ENCODE peak calls at places on chromosomes 4 and X, in four cellular contexts. W, M, D and I are unnamed samples.

GRCh38 chr4:73409012-73409862 is 5.2 kb downstream of the ALB start:
- DNase-seq in W (no peak), M (no peak), D (no peak), I (no peak)

GRCh38 chr4:52103314-52103713 is 52.2 kb downstream of the SPATA18 start:
- DNase-seq in W (no peak), M (no peak), D (no peak), I (peak; percentile 26)

GRCh38 chrX:65689377-65689776 is 21.9 kb downstream of the MSN start:
- DNase-seq in W (no peak), M (no peak), D (no peak), I (no peak)

GRCh38 chr4:139628184-139629012 is 37.2 kb upstream of the MGST2 start:
- DNase-seq in W (no peak), M (no peak), D (no peak), I (no peak)

GRCh38 chr4:76312457-76312856 is 5.9 kb downstream of the STBD1 start:
- DNase-seq in W (no peak), M (no peak), D (no peak), I (no peak)

GRCh38 chr4:61200991-61201526 is 933 bp downstream of the ADGRL3 start:
- DNase-seq in W (no peak), M (no peak), D (peak; percentile 36), I (peak; percentile 42)

GRCh38 chrX:56289449-56289848 is 57.3 kb downstream of the KLF8 start:
- DNase-seq in W (no peak), M (no peak), D (no peak), I (no peak)

GRCh38 chr4:139973015-139973414 is 181.0 kb downstream of the MAML3 start:
- DNase-seq in W (no peak), M (no peak), D (no peak), I (no peak)

GRCh38 chr4:179415842-179416223 is 1973.6 kb upstream of the AGA start:
- DNase-seq in W (no peak), M (no peak), D (no peak), I (peak; percentile 37)

GRCh38 chrX:11437642-11438379 is 144.6 kb downstream of the AMELX start:
- DNase-seq in W (peak; percentile 81), M (peak; percentile 19), D (no peak), I (no peak)

GRCh38 chr4:72468904-72469502 is 100.0 kb downstream of the ADAMTS3 start:
- DNase-seq in W (peak; percentile 40), M (peak; percentile 17), D (no peak), I (no peak)

GRCh38 chrX:8868070-8868795 is 67.0 kb upstream of the FAM9A start:
- DNase-seq in W (no peak), M (no peak), D (no peak), I (no peak)

GRCh38 chrX:13472975-13473665 is 96.3 kb upstream of the EGFL6 start:
- DNase-seq in W (peak; percentile 21), M (no peak), D (no peak), I (no peak)

GRCh38 chr4:99301376-99302164 is 10.8 kb upstream of the ADH1A start:
- DNase-seq in W (no peak), M (no peak), D (no peak), I (no peak)

DNA sequence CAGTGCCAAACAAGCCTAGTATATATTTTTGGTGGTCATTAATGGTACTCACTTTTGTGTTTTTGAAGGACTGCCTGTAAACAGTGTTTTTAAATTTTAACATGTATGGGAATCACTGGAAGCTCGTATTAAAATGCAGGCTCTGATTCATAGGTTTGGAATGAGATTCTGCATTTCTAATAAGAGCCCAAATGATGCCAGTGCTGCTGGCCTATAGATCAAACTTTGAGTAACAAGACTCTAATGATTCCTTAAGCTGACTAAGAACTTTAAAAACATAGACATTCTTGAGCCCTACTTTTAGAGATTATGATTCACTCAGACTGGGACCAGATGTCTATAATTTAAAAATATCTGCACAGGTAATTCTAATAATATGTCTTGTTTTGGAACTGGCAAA is 823.2 kb upstream of the LCORL start:
- DNase-seq in W (no peak), M (no peak), D (no peak), I (no peak)
- TF ChIP-seq ELF4 in W (no peak), M (no peak), D (no peak), I (no peak)

GRCh38 chr4:42588909-42589308 is 68.0 kb downstream of the ATP8A1 start:
- DNase-seq in W (peak; percentile 24), M (no peak), D (no peak), I (no peak)
- TF ChIP-seq ELF4 in W (no peak), M (no peak), D (no peak), I (no peak)

DNA sequence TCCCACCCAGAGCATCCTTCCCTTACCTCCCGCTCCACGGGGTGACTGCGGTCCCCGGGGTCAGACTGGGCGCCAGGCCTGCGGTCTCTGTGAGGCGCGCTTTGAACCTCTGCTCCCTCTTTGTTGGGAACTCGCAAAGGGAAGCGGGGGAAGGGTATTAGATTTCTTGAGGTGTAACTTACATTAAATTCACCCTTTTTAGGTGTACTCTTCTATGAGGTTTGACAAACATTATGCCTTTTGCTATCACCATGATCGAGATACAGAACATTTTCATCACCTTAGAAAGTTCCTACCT is 569 bp downstream of the DCK start:
- DNase-seq in W (peak; percentile 53), M (peak; percentile 15), D (no peak), I (no peak)
- TF ChIP-seq ELF4 in W (no peak), M (no peak), D (no peak), I (no peak)

DNA sequence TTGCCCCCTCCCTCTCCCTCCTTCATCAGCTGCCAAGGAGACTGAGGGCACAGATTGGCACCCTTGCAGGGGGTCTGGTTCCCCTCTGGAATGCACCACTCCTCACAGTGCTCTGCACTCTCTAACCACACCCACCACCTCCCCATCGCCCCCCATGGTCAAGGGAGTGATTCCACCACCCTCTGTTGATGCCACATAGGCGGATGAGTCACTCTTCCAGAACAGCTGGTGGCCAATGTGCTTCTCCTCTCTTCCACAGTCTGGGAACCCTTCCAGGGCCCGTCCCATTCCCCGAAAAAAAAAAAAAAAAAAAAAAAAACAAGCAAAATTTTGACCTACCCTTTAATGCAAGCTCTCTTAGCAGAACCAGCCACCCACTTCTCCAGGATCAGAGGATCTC is 341.3 kb upstream of the KLF3 start:
- DNase-seq in W (peak; percentile 44), M (no peak), D (no peak), I (no peak)
- TF ChIP-seq ELF4 in W (no peak), M (no peak), D (no peak), I (no peak)

DNA sequence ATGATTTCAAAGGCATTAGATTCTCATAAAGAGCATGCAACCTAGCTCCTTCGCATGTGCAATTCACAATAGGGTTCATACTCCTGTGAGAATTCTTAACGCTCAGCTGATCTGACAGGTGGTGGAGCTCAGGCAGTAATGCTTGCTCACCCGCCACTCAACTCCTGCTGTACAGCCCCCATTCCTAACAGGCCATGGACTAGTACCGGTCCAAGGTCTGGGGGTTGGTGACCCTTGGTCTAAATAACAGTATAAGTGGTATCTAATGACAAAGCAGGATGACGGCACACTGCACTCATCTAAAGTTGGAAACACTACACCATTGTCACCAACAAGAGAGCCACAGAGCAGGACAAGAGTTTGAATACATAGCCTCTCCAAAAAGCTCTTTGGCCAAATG is 28.5 kb downstream of the ADGRA3 start:
- DNase-seq in W (no peak), M (peak; percentile 78), D (no peak), I (no peak)
- TF ChIP-seq ELF4 in W (no peak), M (no peak), D (no peak), I (no peak)

GRCh38 chr4:113083346-113083745 is 33.9 kb downstream of the ANK2 start:
- DNase-seq in W (no peak), M (no peak), D (no peak), I (no peak)

GRCh38 chr4:113077611-113078010 is 28.2 kb downstream of the ANK2 start:
- DNase-seq in W (no peak), M (no peak), D (no peak), I (no peak)

GRCh38 chr4:113080624-113081023 is 31.2 kb downstream of the ANK2 start:
- DNase-seq in W (no peak), M (no peak), D (no peak), I (no peak)

DNA sequence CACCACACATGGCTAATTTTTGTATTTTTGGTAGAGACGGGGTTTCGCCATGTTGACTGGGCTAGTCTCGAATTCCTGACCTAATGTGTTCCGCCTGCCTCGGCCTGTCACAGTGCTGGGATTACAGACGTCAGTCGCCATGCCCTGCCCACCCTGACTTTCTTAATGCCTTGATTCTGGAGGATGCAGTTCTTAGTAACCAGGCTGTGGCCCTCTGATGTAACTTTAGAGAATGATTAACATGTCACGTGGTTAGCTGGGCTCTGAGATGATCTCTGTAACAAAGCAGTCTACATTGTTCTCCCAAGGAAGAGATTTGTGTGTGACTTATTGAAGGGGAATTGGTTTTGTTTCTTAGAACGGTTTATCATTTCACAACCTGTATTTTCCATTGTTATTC is 30.6 kb downstream of the ANK2 start:
- DNase-seq in W (no peak), M (peak; percentile 37), D (no peak), I (no peak)
- TF ChIP-seq ELF4 in W (no peak), M (no peak), D (no peak), I (no peak)

GRCh38 chr4:151804821-151805220 is 44.0 kb upstream of the GATB start:
- DNase-seq in W (no peak), M (no peak), D (no peak), I (no peak)

GRCh38 chr4:151798678-151799416 is 38.0 kb upstream of the GATB start:
- DNase-seq in W (no peak), M (no peak), D (no peak), I (no peak)

GRCh38 chr4:151799417-151800030 is 38.7 kb upstream of the GATB start:
- DNase-seq in W (no peak), M (no peak), D (no peak), I (no peak)

GRCh38 chr4:151797853-151798252 is 37.0 kb upstream of the GATB start:
- DNase-seq in W (no peak), M (no peak), D (no peak), I (no peak)

DNA sequence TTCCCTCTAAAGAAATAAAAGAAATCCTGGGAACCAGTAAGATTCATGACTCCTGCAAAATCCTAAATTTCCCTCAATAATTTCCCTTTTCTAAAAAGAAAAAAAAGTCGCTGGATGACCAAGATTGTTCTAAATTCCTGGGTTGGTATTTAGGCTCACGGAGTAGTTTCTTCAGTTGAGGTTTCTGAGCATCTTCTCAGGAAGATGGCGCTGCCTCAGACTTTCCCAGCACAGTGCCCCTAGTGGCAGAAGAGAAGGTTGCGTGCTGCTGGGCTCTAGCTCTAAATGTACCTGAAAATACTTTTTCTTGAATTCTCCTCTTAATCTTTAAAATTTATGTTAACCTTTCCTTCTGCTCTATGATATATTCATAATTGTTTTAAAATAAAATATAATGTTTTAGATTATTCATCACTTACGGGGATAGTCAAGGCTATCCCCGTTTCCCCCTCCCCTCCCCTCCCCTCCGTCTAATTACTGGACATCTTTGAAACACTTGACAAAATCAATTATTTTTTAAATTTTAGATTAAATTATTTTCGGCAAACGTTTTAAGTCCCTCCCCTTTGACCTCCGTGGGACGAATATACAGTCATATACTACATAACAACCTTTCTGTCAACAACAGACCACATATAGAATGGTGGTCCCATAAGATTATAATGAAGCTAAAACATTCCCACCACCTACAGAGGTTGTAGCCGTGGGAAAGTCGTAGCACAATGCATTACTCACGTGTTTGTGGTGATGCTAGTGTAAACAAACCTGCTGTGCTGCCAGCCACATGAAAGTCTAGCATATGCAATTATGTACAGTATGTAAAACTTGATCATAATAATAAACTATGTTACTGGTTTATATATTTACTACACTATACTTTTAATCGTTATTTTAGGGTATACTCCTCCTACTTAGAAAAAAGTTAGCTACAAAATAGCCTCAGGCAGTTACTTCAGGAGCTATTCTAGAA is 41.0 kb upstream of the GATB start:
- DNase-seq in W (peak; percentile 73), M (peak; percentile 25), D (peak; percentile 72), I (peak; percentile 72)
- TF ChIP-seq ELF4 in W (no peak), M (no peak), D (no peak), I (no peak)